ENCODE peak calls at places on chromosomes 1 and 21, in nine cellular contexts. One of them, this sample, is unnamed.

GRCh38 chr1:47893412-47893811 is 103.8 kb downstream of the TRABD2B start:
- DNase-seq in posterior vena cava: no peak
- DNase-seq in stimulated activated CD8-positive, alpha-beta memory T cell treated with anti-CD3 and anti-CD28 coated beads, Interleukin-4, amount 100 ng/mL, for 24 hours: no peak
- DNase-seq in KG1: no peak
- DNase-seq in CD8-positive, alpha-beta memory T cell: no peak
- DNase-seq in lower lobe of right lung: no peak
- DNase-seq in activated CD4-positive, CD25-positive, alpha-beta regulatory T cell: no peak
- DNase-seq in GM18507: no peak
- DNase-seq in CD8-positive, alpha-beta T cell: no peak
- DNase-seq in this sample: no peak

GRCh38 chr1:88961647-88962275 is 30.7 kb downstream of the KYAT3 start:
- DNase-seq in posterior vena cava: no peak
- DNase-seq in stimulated activated CD8-positive, alpha-beta memory T cell treated with anti-CD3 and anti-CD28 coated beads, Interleukin-4, amount 100 ng/mL, for 24 hours: no peak
- DNase-seq in KG1: no peak
- DNase-seq in CD8-positive, alpha-beta memory T cell: no peak
- DNase-seq in lower lobe of right lung: no peak
- DNase-seq in activated CD4-positive, CD25-positive, alpha-beta regulatory T cell: no peak
- DNase-seq in GM18507: no peak
- DNase-seq in CD8-positive, alpha-beta T cell: no peak
- DNase-seq in this sample: no peak

GRCh38 chr1:230970432-230970831 is 8.2 kb downstream of the TTC13 start:
- DNase-seq in posterior vena cava: no peak
- DNase-seq in stimulated activated CD8-positive, alpha-beta memory T cell treated with anti-CD3 and anti-CD28 coated beads, Interleukin-4, amount 100 ng/mL, for 24 hours: no peak
- DNase-seq in KG1: no peak
- DNase-seq in CD8-positive, alpha-beta memory T cell: no peak
- DNase-seq in lower lobe of right lung: no peak
- DNase-seq in activated CD4-positive, CD25-positive, alpha-beta regulatory T cell: no peak
- DNase-seq in GM18507: no peak
- DNase-seq in CD8-positive, alpha-beta T cell: no peak
- DNase-seq in this sample: no peak

GRCh38 chr1:229087339-229087738 is 183.6 kb upstream of the RAB4A start:
- DNase-seq in posterior vena cava: no peak
- DNase-seq in stimulated activated CD8-positive, alpha-beta memory T cell treated with anti-CD3 and anti-CD28 coated beads, Interleukin-4, amount 100 ng/mL, for 24 hours: no peak
- DNase-seq in KG1: no peak
- DNase-seq in CD8-positive, alpha-beta memory T cell: no peak
- DNase-seq in lower lobe of right lung: no peak
- DNase-seq in activated CD4-positive, CD25-positive, alpha-beta regulatory T cell: no peak
- DNase-seq in GM18507: no peak
- DNase-seq in CD8-positive, alpha-beta T cell: no peak
- DNase-seq in this sample: no peak

GRCh38 chr21:32021319-32022027 is 148.7 kb downstream of the HUNK start:
- DNase-seq in posterior vena cava: no peak
- DNase-seq in stimulated activated CD8-positive, alpha-beta memory T cell treated with anti-CD3 and anti-CD28 coated beads, Interleukin-4, amount 100 ng/mL, for 24 hours: no peak
- DNase-seq in KG1: no peak
- DNase-seq in CD8-positive, alpha-beta memory T cell: no peak
- DNase-seq in lower lobe of right lung: peak; percentile 51
- DNase-seq in activated CD4-positive, CD25-positive, alpha-beta regulatory T cell: no peak
- DNase-seq in GM18507: no peak
- DNase-seq in CD8-positive, alpha-beta T cell: no peak
- DNase-seq in this sample: peak; percentile 70

GRCh38 chr1:24949331-24949881 is 19.3 kb upstream of the RUNX3 start:
- DNase-seq in posterior vena cava: no peak
- DNase-seq in stimulated activated CD8-positive, alpha-beta memory T cell treated with anti-CD3 and anti-CD28 coated beads, Interleukin-4, amount 100 ng/mL, for 24 hours: no peak
- DNase-seq in KG1: no peak
- DNase-seq in CD8-positive, alpha-beta memory T cell: no peak
- DNase-seq in lower lobe of right lung: no peak
- DNase-seq in activated CD4-positive, CD25-positive, alpha-beta regulatory T cell: no peak
- DNase-seq in GM18507: no peak
- DNase-seq in CD8-positive, alpha-beta T cell: no peak
- DNase-seq in this sample: no peak

GRCh38 chr1:87045757-87046422 is 131.5 kb downstream of the HS2ST1 start:
- DNase-seq in posterior vena cava: no peak
- DNase-seq in stimulated activated CD8-positive, alpha-beta memory T cell treated with anti-CD3 and anti-CD28 coated beads, Interleukin-4, amount 100 ng/mL, for 24 hours: no peak
- DNase-seq in KG1: no peak
- DNase-seq in CD8-positive, alpha-beta memory T cell: peak; percentile 61
- DNase-seq in lower lobe of right lung: no peak
- DNase-seq in activated CD4-positive, CD25-positive, alpha-beta regulatory T cell: no peak
- DNase-seq in GM18507: no peak
- DNase-seq in CD8-positive, alpha-beta T cell: peak; percentile 81
- DNase-seq in this sample: no peak

GRCh38 chr1:17984510-17985085 is 123.0 kb upstream of the IGSF21 start:
- DNase-seq in posterior vena cava: no peak
- DNase-seq in stimulated activated CD8-positive, alpha-beta memory T cell treated with anti-CD3 and anti-CD28 coated beads, Interleukin-4, amount 100 ng/mL, for 24 hours: no peak
- DNase-seq in KG1: no peak
- DNase-seq in CD8-positive, alpha-beta memory T cell: no peak
- DNase-seq in lower lobe of right lung: no peak
- DNase-seq in activated CD4-positive, CD25-positive, alpha-beta regulatory T cell: no peak
- DNase-seq in GM18507: peak; percentile 17
- DNase-seq in CD8-positive, alpha-beta T cell: no peak
- DNase-seq in this sample: peak; percentile 63

GRCh38 chr21:36169465-36170128 is 13.0 kb downstream of the DOP1B start:
- DNase-seq in posterior vena cava: peak; percentile 86
- DNase-seq in stimulated activated CD8-positive, alpha-beta memory T cell treated with anti-CD3 and anti-CD28 coated beads, Interleukin-4, amount 100 ng/mL, for 24 hours: no peak
- DNase-seq in KG1: no peak
- DNase-seq in CD8-positive, alpha-beta memory T cell: no peak
- DNase-seq in lower lobe of right lung: peak; percentile 74
- DNase-seq in activated CD4-positive, CD25-positive, alpha-beta regulatory T cell: no peak
- DNase-seq in GM18507: no peak
- DNase-seq in CD8-positive, alpha-beta T cell: no peak
- DNase-seq in this sample: no peak

GRCh38 chr1:59601032-59601431 is 213.7 kb upstream of the HOOK1 start:
- DNase-seq in posterior vena cava: no peak
- DNase-seq in stimulated activated CD8-positive, alpha-beta memory T cell treated with anti-CD3 and anti-CD28 coated beads, Interleukin-4, amount 100 ng/mL, for 24 hours: no peak
- DNase-seq in KG1: no peak
- DNase-seq in CD8-positive, alpha-beta memory T cell: no peak
- DNase-seq in lower lobe of right lung: no peak
- DNase-seq in activated CD4-positive, CD25-positive, alpha-beta regulatory T cell: no peak
- DNase-seq in GM18507: no peak
- DNase-seq in CD8-positive, alpha-beta T cell: no peak
- DNase-seq in this sample: no peak

GRCh38 chr1:84913025-84913892 is 20.3 kb upstream of the LPAR3 start:
- DNase-seq in posterior vena cava: no peak
- DNase-seq in stimulated activated CD8-positive, alpha-beta memory T cell treated with anti-CD3 and anti-CD28 coated beads, Interleukin-4, amount 100 ng/mL, for 24 hours: no peak
- DNase-seq in KG1: no peak
- DNase-seq in CD8-positive, alpha-beta memory T cell: no peak
- DNase-seq in lower lobe of right lung: no peak
- DNase-seq in activated CD4-positive, CD25-positive, alpha-beta regulatory T cell: no peak
- DNase-seq in GM18507: no peak
- DNase-seq in CD8-positive, alpha-beta T cell: no peak
- DNase-seq in this sample: no peak

GRCh38 chr1:10960406-10960805 is 52.0 kb upstream of the TARDBP start:
- DNase-seq in posterior vena cava: no peak
- DNase-seq in stimulated activated CD8-positive, alpha-beta memory T cell treated with anti-CD3 and anti-CD28 coated beads, Interleukin-4, amount 100 ng/mL, for 24 hours: no peak
- DNase-seq in KG1: no peak
- DNase-seq in CD8-positive, alpha-beta memory T cell: no peak
- DNase-seq in lower lobe of right lung: no peak
- DNase-seq in activated CD4-positive, CD25-positive, alpha-beta regulatory T cell: no peak
- DNase-seq in GM18507: no peak
- DNase-seq in CD8-positive, alpha-beta T cell: no peak
- DNase-seq in this sample: no peak

GRCh38 chr1:30950700-30951099 is 42.1 kb upstream of the SDC3 start:
- DNase-seq in posterior vena cava: no peak
- DNase-seq in stimulated activated CD8-positive, alpha-beta memory T cell treated with anti-CD3 and anti-CD28 coated beads, Interleukin-4, amount 100 ng/mL, for 24 hours: no peak
- DNase-seq in KG1: no peak
- DNase-seq in CD8-positive, alpha-beta memory T cell: no peak
- DNase-seq in lower lobe of right lung: no peak
- DNase-seq in activated CD4-positive, CD25-positive, alpha-beta regulatory T cell: no peak
- DNase-seq in GM18507: no peak
- DNase-seq in CD8-positive, alpha-beta T cell: no peak
- DNase-seq in this sample: no peak

GRCh38 chr21:40393091-40393490 is 453.9 kb downstream of the DSCAM start:
- DNase-seq in posterior vena cava: no peak
- DNase-seq in stimulated activated CD8-positive, alpha-beta memory T cell treated with anti-CD3 and anti-CD28 coated beads, Interleukin-4, amount 100 ng/mL, for 24 hours: no peak
- DNase-seq in KG1: no peak
- DNase-seq in CD8-positive, alpha-beta memory T cell: no peak
- DNase-seq in lower lobe of right lung: no peak
- DNase-seq in activated CD4-positive, CD25-positive, alpha-beta regulatory T cell: no peak
- DNase-seq in GM18507: no peak
- DNase-seq in CD8-positive, alpha-beta T cell: no peak
- DNase-seq in this sample: no peak

GRCh38 chr21:31885146-31885545 is 12.3 kb downstream of the HUNK start:
- DNase-seq in posterior vena cava: no peak
- DNase-seq in stimulated activated CD8-positive, alpha-beta memory T cell treated with anti-CD3 and anti-CD28 coated beads, Interleukin-4, amount 100 ng/mL, for 24 hours: no peak
- DNase-seq in KG1: no peak
- DNase-seq in CD8-positive, alpha-beta memory T cell: no peak
- DNase-seq in lower lobe of right lung: no peak
- DNase-seq in activated CD4-positive, CD25-positive, alpha-beta regulatory T cell: no peak
- DNase-seq in GM18507: no peak
- DNase-seq in CD8-positive, alpha-beta T cell: no peak
- DNase-seq in this sample: no peak

GRCh38 chr1:172697463-172698100 is 38.7 kb downstream of the FASLG start:
- DNase-seq in posterior vena cava: no peak
- DNase-seq in stimulated activated CD8-positive, alpha-beta memory T cell treated with anti-CD3 and anti-CD28 coated beads, Interleukin-4, amount 100 ng/mL, for 24 hours: no peak
- DNase-seq in KG1: peak; percentile 79
- DNase-seq in CD8-positive, alpha-beta memory T cell: peak; percentile 56
- DNase-seq in lower lobe of right lung: no peak
- DNase-seq in activated CD4-positive, CD25-positive, alpha-beta regulatory T cell: no peak
- DNase-seq in GM18507: no peak
- DNase-seq in CD8-positive, alpha-beta T cell: no peak
- DNase-seq in this sample: no peak

GRCh38 chr1:228120351-228121091 is 11.4 kb upstream of the MRPL55 start:
- DNase-seq in posterior vena cava: no peak
- DNase-seq in stimulated activated CD8-positive, alpha-beta memory T cell treated with anti-CD3 and anti-CD28 coated beads, Interleukin-4, amount 100 ng/mL, for 24 hours: no peak
- DNase-seq in KG1: no peak
- DNase-seq in CD8-positive, alpha-beta memory T cell: no peak
- DNase-seq in lower lobe of right lung: no peak
- DNase-seq in activated CD4-positive, CD25-positive, alpha-beta regulatory T cell: no peak
- DNase-seq in GM18507: no peak
- DNase-seq in CD8-positive, alpha-beta T cell: no peak
- DNase-seq in this sample: no peak

GRCh38 chr21:27804515-27804914 is 837.6 kb upstream of the ADAMTS5 start:
- DNase-seq in posterior vena cava: no peak
- DNase-seq in stimulated activated CD8-positive, alpha-beta memory T cell treated with anti-CD3 and anti-CD28 coated beads, Interleukin-4, amount 100 ng/mL, for 24 hours: no peak
- DNase-seq in KG1: no peak
- DNase-seq in CD8-positive, alpha-beta memory T cell: no peak
- DNase-seq in lower lobe of right lung: no peak
- DNase-seq in activated CD4-positive, CD25-positive, alpha-beta regulatory T cell: no peak
- DNase-seq in GM18507: no peak
- DNase-seq in CD8-positive, alpha-beta T cell: no peak
- DNase-seq in this sample: no peak

GRCh38 chr21:29697555-29698193 is 242.1 kb downstream of the GRIK1 start:
- DNase-seq in posterior vena cava: no peak
- DNase-seq in stimulated activated CD8-positive, alpha-beta memory T cell treated with anti-CD3 and anti-CD28 coated beads, Interleukin-4, amount 100 ng/mL, for 24 hours: no peak
- DNase-seq in KG1: no peak
- DNase-seq in CD8-positive, alpha-beta memory T cell: no peak
- DNase-seq in lower lobe of right lung: no peak
- DNase-seq in activated CD4-positive, CD25-positive, alpha-beta regulatory T cell: no peak
- DNase-seq in GM18507: no peak
- DNase-seq in CD8-positive, alpha-beta T cell: no peak
- DNase-seq in this sample: no peak

GRCh38 chr21:37792046-37792445 is 124.2 kb downstream of the KCNJ6 start:
- DNase-seq in posterior vena cava: no peak
- DNase-seq in stimulated activated CD8-positive, alpha-beta memory T cell treated with anti-CD3 and anti-CD28 coated beads, Interleukin-4, amount 100 ng/mL, for 24 hours: no peak
- DNase-seq in KG1: no peak
- DNase-seq in CD8-positive, alpha-beta memory T cell: no peak
- DNase-seq in lower lobe of right lung: no peak
- DNase-seq in activated CD4-positive, CD25-positive, alpha-beta regulatory T cell: no peak
- DNase-seq in GM18507: no peak
- DNase-seq in CD8-positive, alpha-beta T cell: no peak
- DNase-seq in this sample: no peak

GRCh38 chr1:174314433-174314832 is 133.3 kb upstream of the GPR52 start:
- DNase-seq in posterior vena cava: no peak
- DNase-seq in stimulated activated CD8-positive, alpha-beta memory T cell treated with anti-CD3 and anti-CD28 coated beads, Interleukin-4, amount 100 ng/mL, for 24 hours: no peak
- DNase-seq in KG1: peak; percentile 4
- DNase-seq in CD8-positive, alpha-beta memory T cell: no peak
- DNase-seq in lower lobe of right lung: no peak
- DNase-seq in activated CD4-positive, CD25-positive, alpha-beta regulatory T cell: no peak
- DNase-seq in GM18507: no peak
- DNase-seq in CD8-positive, alpha-beta T cell: no peak
- DNase-seq in this sample: no peak

GRCh38 chr1:117198097-117198496 is 12.6 kb downstream of the VTCN1 start:
- DNase-seq in posterior vena cava: no peak
- DNase-seq in stimulated activated CD8-positive, alpha-beta memory T cell treated with anti-CD3 and anti-CD28 coated beads, Interleukin-4, amount 100 ng/mL, for 24 hours: no peak
- DNase-seq in KG1: no peak
- DNase-seq in CD8-positive, alpha-beta memory T cell: no peak
- DNase-seq in lower lobe of right lung: no peak
- DNase-seq in activated CD4-positive, CD25-positive, alpha-beta regulatory T cell: no peak
- DNase-seq in GM18507: no peak
- DNase-seq in CD8-positive, alpha-beta T cell: no peak
- DNase-seq in this sample: no peak

GRCh38 chr1:235866913-235867850 is 476 bp upstream of the LYST start:
- DNase-seq in posterior vena cava: peak; percentile 99
- DNase-seq in stimulated activated CD8-positive, alpha-beta memory T cell treated with anti-CD3 and anti-CD28 coated beads, Interleukin-4, amount 100 ng/mL, for 24 hours: peak; percentile 95
- DNase-seq in KG1: peak; percentile 89
- DNase-seq in CD8-positive, alpha-beta memory T cell: peak; percentile 99
- DNase-seq in lower lobe of right lung: peak; percentile 96
- DNase-seq in activated CD4-positive, CD25-positive, alpha-beta regulatory T cell: peak; percentile 92
- DNase-seq in GM18507: peak; percentile 92
- DNase-seq in CD8-positive, alpha-beta T cell: peak; percentile 96
- DNase-seq in this sample: peak; percentile 97

GRCh38 chr1:80520949-80521348 is 1279.8 kb upstream of the ADGRL2 start:
- DNase-seq in posterior vena cava: no peak
- DNase-seq in stimulated activated CD8-positive, alpha-beta memory T cell treated with anti-CD3 and anti-CD28 coated beads, Interleukin-4, amount 100 ng/mL, for 24 hours: no peak
- DNase-seq in KG1: no peak
- DNase-seq in CD8-positive, alpha-beta memory T cell: no peak
- DNase-seq in lower lobe of right lung: no peak
- DNase-seq in activated CD4-positive, CD25-positive, alpha-beta regulatory T cell: no peak
- DNase-seq in GM18507: no peak
- DNase-seq in CD8-positive, alpha-beta T cell: no peak
- DNase-seq in this sample: no peak

GRCh38 chr1:8283058-8283884 is 34.6 kb upstream of the SLC45A1 start:
- DNase-seq in posterior vena cava: no peak
- DNase-seq in stimulated activated CD8-positive, alpha-beta memory T cell treated with anti-CD3 and anti-CD28 coated beads, Interleukin-4, amount 100 ng/mL, for 24 hours: no peak
- DNase-seq in KG1: no peak
- DNase-seq in CD8-positive, alpha-beta memory T cell: no peak
- DNase-seq in lower lobe of right lung: no peak
- DNase-seq in activated CD4-positive, CD25-positive, alpha-beta regulatory T cell: no peak
- DNase-seq in GM18507: peak; percentile 64
- DNase-seq in CD8-positive, alpha-beta T cell: no peak
- DNase-seq in this sample: no peak

GRCh38 chr1:86154581-86155060 is 2.0 kb downstream of the COL24A1 start:
- DNase-seq in posterior vena cava: peak; percentile 79
- DNase-seq in stimulated activated CD8-positive, alpha-beta memory T cell treated with anti-CD3 and anti-CD28 coated beads, Interleukin-4, amount 100 ng/mL, for 24 hours: no peak
- DNase-seq in KG1: no peak
- DNase-seq in CD8-positive, alpha-beta memory T cell: no peak
- DNase-seq in lower lobe of right lung: no peak
- DNase-seq in activated CD4-positive, CD25-positive, alpha-beta regulatory T cell: no peak
- DNase-seq in GM18507: no peak
- DNase-seq in CD8-positive, alpha-beta T cell: no peak
- DNase-seq in this sample: no peak